ENCODE peak calls at places on chromosomes 2 and 18, in nine cellular contexts. One of them, this sample, is unnamed.

GRCh38 chr2:108115868-108116267 is 123.9 kb upstream of the SULT1C3 start:
- DNase-seq in activated naive CD8-positive, alpha-beta T cell treated with anti-CD3 and anti-CD28 coated beads for 36 hours: no peak
- DNase-seq in GM13976: no peak
- DNase-seq in non-pigmented ciliary epithelial cell: no peak
- DNase-seq in left cardiac atrium: no peak
- DNase-seq in fibroblast of mammary gland: no peak
- DNase-seq in naive B cell: no peak
- DNase-seq in lower lobe of right lung: no peak
- DNase-seq in stimulated activated CD4-positive, alpha-beta T cell treated with anti-CD3 and anti-CD28 coated beads, Interleukin-15, amount 100 ng/mL, for 24 hours: no peak
- DNase-seq in this sample: no peak

GRCh38 chr18:23141022-23141999 is 6.0 kb downstream of the CABLES1 start:
- DNase-seq in activated naive CD8-positive, alpha-beta T cell treated with anti-CD3 and anti-CD28 coated beads for 36 hours: no peak
- DNase-seq in GM13976: no peak
- DNase-seq in non-pigmented ciliary epithelial cell: no peak
- DNase-seq in left cardiac atrium: peak; percentile 64
- DNase-seq in fibroblast of mammary gland: no peak
- DNase-seq in naive B cell: no peak
- DNase-seq in lower lobe of right lung: no peak
- DNase-seq in stimulated activated CD4-positive, alpha-beta T cell treated with anti-CD3 and anti-CD28 coated beads, Interleukin-15, amount 100 ng/mL, for 24 hours: no peak
- DNase-seq in this sample: no peak

GRCh38 chr2:229340086-229340760 is 69.1 kb upstream of the PID1 start:
- DNase-seq in activated naive CD8-positive, alpha-beta T cell treated with anti-CD3 and anti-CD28 coated beads for 36 hours: no peak
- DNase-seq in GM13976: no peak
- DNase-seq in non-pigmented ciliary epithelial cell: no peak
- DNase-seq in left cardiac atrium: no peak
- DNase-seq in fibroblast of mammary gland: peak; percentile 97
- DNase-seq in naive B cell: no peak
- DNase-seq in lower lobe of right lung: no peak
- DNase-seq in stimulated activated CD4-positive, alpha-beta T cell treated with anti-CD3 and anti-CD28 coated beads, Interleukin-15, amount 100 ng/mL, for 24 hours: no peak
- DNase-seq in this sample: no peak

GRCh38 chr2:73987109-73987947 is 2.6 kb downstream of the TET3 start:
- DNase-seq in activated naive CD8-positive, alpha-beta T cell treated with anti-CD3 and anti-CD28 coated beads for 36 hours: peak; percentile 36
- DNase-seq in GM13976: peak; percentile 61
- DNase-seq in non-pigmented ciliary epithelial cell: peak; percentile 13
- DNase-seq in left cardiac atrium: no peak
- DNase-seq in fibroblast of mammary gland: no peak
- DNase-seq in naive B cell: no peak
- DNase-seq in lower lobe of right lung: peak; percentile 74
- DNase-seq in stimulated activated CD4-positive, alpha-beta T cell treated with anti-CD3 and anti-CD28 coated beads, Interleukin-15, amount 100 ng/mL, for 24 hours: peak; percentile 49
- DNase-seq in this sample: peak; percentile 53

GRCh38 chr2:173545364-173545734 is 190.7 kb downstream of the CDCA7 start:
- DNase-seq in activated naive CD8-positive, alpha-beta T cell treated with anti-CD3 and anti-CD28 coated beads for 36 hours: no peak
- DNase-seq in GM13976: no peak
- DNase-seq in non-pigmented ciliary epithelial cell: no peak
- DNase-seq in left cardiac atrium: no peak
- DNase-seq in fibroblast of mammary gland: peak; percentile 67
- DNase-seq in naive B cell: no peak
- DNase-seq in lower lobe of right lung: no peak
- DNase-seq in stimulated activated CD4-positive, alpha-beta T cell treated with anti-CD3 and anti-CD28 coated beads, Interleukin-15, amount 100 ng/mL, for 24 hours: no peak
- DNase-seq in this sample: no peak

GRCh38 chr2:233037078-233037477 is 4.6 kb downstream of the NEU2 start:
- DNase-seq in activated naive CD8-positive, alpha-beta T cell treated with anti-CD3 and anti-CD28 coated beads for 36 hours: no peak
- DNase-seq in GM13976: no peak
- DNase-seq in non-pigmented ciliary epithelial cell: no peak
- DNase-seq in left cardiac atrium: no peak
- DNase-seq in fibroblast of mammary gland: peak; percentile 62
- DNase-seq in naive B cell: no peak
- DNase-seq in lower lobe of right lung: no peak
- DNase-seq in stimulated activated CD4-positive, alpha-beta T cell treated with anti-CD3 and anti-CD28 coated beads, Interleukin-15, amount 100 ng/mL, for 24 hours: no peak
- DNase-seq in this sample: peak; percentile 68

GRCh38 chr2:55223958-55224760 is 7.9 kb downstream of the CLHC1 start:
- DNase-seq in activated naive CD8-positive, alpha-beta T cell treated with anti-CD3 and anti-CD28 coated beads for 36 hours: no peak
- DNase-seq in GM13976: no peak
- DNase-seq in non-pigmented ciliary epithelial cell: no peak
- DNase-seq in left cardiac atrium: no peak
- DNase-seq in fibroblast of mammary gland: no peak
- DNase-seq in naive B cell: no peak
- DNase-seq in lower lobe of right lung: no peak
- DNase-seq in stimulated activated CD4-positive, alpha-beta T cell treated with anti-CD3 and anti-CD28 coated beads, Interleukin-15, amount 100 ng/mL, for 24 hours: no peak
- DNase-seq in this sample: no peak

GRCh38 chr2:50859110-50859509 is 172.8 kb downstream of the NRXN1 start:
- DNase-seq in activated naive CD8-positive, alpha-beta T cell treated with anti-CD3 and anti-CD28 coated beads for 36 hours: no peak
- DNase-seq in GM13976: no peak
- DNase-seq in non-pigmented ciliary epithelial cell: no peak
- DNase-seq in left cardiac atrium: no peak
- DNase-seq in fibroblast of mammary gland: no peak
- DNase-seq in naive B cell: no peak
- DNase-seq in lower lobe of right lung: no peak
- DNase-seq in stimulated activated CD4-positive, alpha-beta T cell treated with anti-CD3 and anti-CD28 coated beads, Interleukin-15, amount 100 ng/mL, for 24 hours: no peak
- DNase-seq in this sample: no peak

GRCh38 chr2:160062283-160063005 is at the start of gene PLA2R1:
- DNase-seq in activated naive CD8-positive, alpha-beta T cell treated with anti-CD3 and anti-CD28 coated beads for 36 hours: peak; percentile 3
- DNase-seq in GM13976: no peak
- DNase-seq in non-pigmented ciliary epithelial cell: no peak
- DNase-seq in left cardiac atrium: peak; percentile 59
- DNase-seq in fibroblast of mammary gland: peak; percentile 30
- DNase-seq in naive B cell: no peak
- DNase-seq in lower lobe of right lung: peak; percentile 57
- DNase-seq in stimulated activated CD4-positive, alpha-beta T cell treated with anti-CD3 and anti-CD28 coated beads, Interleukin-15, amount 100 ng/mL, for 24 hours: peak; percentile 31
- DNase-seq in this sample: peak; percentile 15

GRCh38 chr2:105388971-105389381 is 9.9 kb downstream of the FHL2 start:
- DNase-seq in activated naive CD8-positive, alpha-beta T cell treated with anti-CD3 and anti-CD28 coated beads for 36 hours: no peak
- DNase-seq in GM13976: no peak
- DNase-seq in non-pigmented ciliary epithelial cell: peak; percentile 87
- DNase-seq in left cardiac atrium: no peak
- DNase-seq in fibroblast of mammary gland: peak; percentile 93
- DNase-seq in naive B cell: no peak
- DNase-seq in lower lobe of right lung: no peak
- DNase-seq in stimulated activated CD4-positive, alpha-beta T cell treated with anti-CD3 and anti-CD28 coated beads, Interleukin-15, amount 100 ng/mL, for 24 hours: no peak
- DNase-seq in this sample: peak; percentile 99

GRCh38 chr2:58054264-58054663 is 7.7 kb downstream of the VRK2 start:
- DNase-seq in activated naive CD8-positive, alpha-beta T cell treated with anti-CD3 and anti-CD28 coated beads for 36 hours: no peak
- DNase-seq in GM13976: no peak
- DNase-seq in non-pigmented ciliary epithelial cell: no peak
- DNase-seq in left cardiac atrium: no peak
- DNase-seq in fibroblast of mammary gland: peak; percentile 72
- DNase-seq in naive B cell: no peak
- DNase-seq in lower lobe of right lung: no peak
- DNase-seq in stimulated activated CD4-positive, alpha-beta T cell treated with anti-CD3 and anti-CD28 coated beads, Interleukin-15, amount 100 ng/mL, for 24 hours: no peak
- DNase-seq in this sample: peak; percentile 85

GRCh38 chr18:11149441-11150270 is at the start of gene PIEZO2:
- DNase-seq in activated naive CD8-positive, alpha-beta T cell treated with anti-CD3 and anti-CD28 coated beads for 36 hours: peak; percentile 11
- DNase-seq in GM13976: peak; percentile 96
- DNase-seq in non-pigmented ciliary epithelial cell: no peak
- DNase-seq in left cardiac atrium: peak; percentile 67
- DNase-seq in fibroblast of mammary gland: peak; percentile 12
- DNase-seq in naive B cell: no peak
- DNase-seq in lower lobe of right lung: peak; percentile 55
- DNase-seq in stimulated activated CD4-positive, alpha-beta T cell treated with anti-CD3 and anti-CD28 coated beads, Interleukin-15, amount 100 ng/mL, for 24 hours: peak; percentile 24
- DNase-seq in this sample: peak; percentile 58

GRCh38 chr2:160213511-160213910 is 13.4 kb upstream of the ITGB6 start:
- DNase-seq in activated naive CD8-positive, alpha-beta T cell treated with anti-CD3 and anti-CD28 coated beads for 36 hours: no peak
- DNase-seq in GM13976: no peak
- DNase-seq in non-pigmented ciliary epithelial cell: no peak
- DNase-seq in left cardiac atrium: no peak
- DNase-seq in fibroblast of mammary gland: no peak
- DNase-seq in naive B cell: no peak
- DNase-seq in lower lobe of right lung: no peak
- DNase-seq in stimulated activated CD4-positive, alpha-beta T cell treated with anti-CD3 and anti-CD28 coated beads, Interleukin-15, amount 100 ng/mL, for 24 hours: no peak
- DNase-seq in this sample: no peak

GRCh38 chr2:41717883-41718282 is 329.9 kb upstream of the PKDCC start:
- DNase-seq in activated naive CD8-positive, alpha-beta T cell treated with anti-CD3 and anti-CD28 coated beads for 36 hours: no peak
- DNase-seq in GM13976: no peak
- DNase-seq in non-pigmented ciliary epithelial cell: no peak
- DNase-seq in left cardiac atrium: no peak
- DNase-seq in fibroblast of mammary gland: peak; percentile 27
- DNase-seq in naive B cell: no peak
- DNase-seq in lower lobe of right lung: no peak
- DNase-seq in stimulated activated CD4-positive, alpha-beta T cell treated with anti-CD3 and anti-CD28 coated beads, Interleukin-15, amount 100 ng/mL, for 24 hours: no peak
- DNase-seq in this sample: no peak

GRCh38 chr2:96144481-96145027 is 686 bp downstream of the DUSP2 start:
- DNase-seq in activated naive CD8-positive, alpha-beta T cell treated with anti-CD3 and anti-CD28 coated beads for 36 hours: peak; percentile 57
- DNase-seq in GM13976: no peak
- DNase-seq in non-pigmented ciliary epithelial cell: no peak
- DNase-seq in left cardiac atrium: no peak
- DNase-seq in fibroblast of mammary gland: no peak
- DNase-seq in naive B cell: no peak
- DNase-seq in lower lobe of right lung: peak; percentile 68
- DNase-seq in stimulated activated CD4-positive, alpha-beta T cell treated with anti-CD3 and anti-CD28 coated beads, Interleukin-15, amount 100 ng/mL, for 24 hours: peak; percentile 74
- DNase-seq in this sample: no peak

GRCh38 chr2:29966256-29966655 is 44.9 kb upstream of the ALK start:
- DNase-seq in activated naive CD8-positive, alpha-beta T cell treated with anti-CD3 and anti-CD28 coated beads for 36 hours: no peak
- DNase-seq in GM13976: no peak
- DNase-seq in non-pigmented ciliary epithelial cell: no peak
- DNase-seq in left cardiac atrium: no peak
- DNase-seq in fibroblast of mammary gland: no peak
- DNase-seq in naive B cell: no peak
- DNase-seq in lower lobe of right lung: no peak
- DNase-seq in stimulated activated CD4-positive, alpha-beta T cell treated with anti-CD3 and anti-CD28 coated beads, Interleukin-15, amount 100 ng/mL, for 24 hours: no peak
- DNase-seq in this sample: no peak

GRCh38 chr2:106080955-106081354 is 113.1 kb downstream of the UXS1 start:
- DNase-seq in activated naive CD8-positive, alpha-beta T cell treated with anti-CD3 and anti-CD28 coated beads for 36 hours: no peak
- DNase-seq in GM13976: no peak
- DNase-seq in non-pigmented ciliary epithelial cell: no peak
- DNase-seq in left cardiac atrium: no peak
- DNase-seq in fibroblast of mammary gland: no peak
- DNase-seq in naive B cell: no peak
- DNase-seq in lower lobe of right lung: no peak
- DNase-seq in stimulated activated CD4-positive, alpha-beta T cell treated with anti-CD3 and anti-CD28 coated beads, Interleukin-15, amount 100 ng/mL, for 24 hours: no peak
- DNase-seq in this sample: no peak

GRCh38 chr2:132477962-132478361 is 61.4 kb downstream of the GPR39 start:
- DNase-seq in activated naive CD8-positive, alpha-beta T cell treated with anti-CD3 and anti-CD28 coated beads for 36 hours: no peak
- DNase-seq in GM13976: no peak
- DNase-seq in non-pigmented ciliary epithelial cell: peak; percentile 13
- DNase-seq in left cardiac atrium: no peak
- DNase-seq in fibroblast of mammary gland: peak; percentile 88
- DNase-seq in naive B cell: no peak
- DNase-seq in lower lobe of right lung: no peak
- DNase-seq in stimulated activated CD4-positive, alpha-beta T cell treated with anti-CD3 and anti-CD28 coated beads, Interleukin-15, amount 100 ng/mL, for 24 hours: no peak
- DNase-seq in this sample: no peak

GRCh38 chr2:109195193-109196045 is 66.4 kb downstream of the SH3RF3 start:
- DNase-seq in activated naive CD8-positive, alpha-beta T cell treated with anti-CD3 and anti-CD28 coated beads for 36 hours: no peak
- DNase-seq in GM13976: no peak
- DNase-seq in non-pigmented ciliary epithelial cell: no peak
- DNase-seq in left cardiac atrium: no peak
- DNase-seq in fibroblast of mammary gland: no peak
- DNase-seq in naive B cell: no peak
- DNase-seq in lower lobe of right lung: no peak
- DNase-seq in stimulated activated CD4-positive, alpha-beta T cell treated with anti-CD3 and anti-CD28 coated beads, Interleukin-15, amount 100 ng/mL, for 24 hours: no peak
- DNase-seq in this sample: no peak

GRCh38 chr2:44290271-44290670 is 15.0 kb downstream of the SLC3A1 start:
- DNase-seq in activated naive CD8-positive, alpha-beta T cell treated with anti-CD3 and anti-CD28 coated beads for 36 hours: no peak
- DNase-seq in GM13976: no peak
- DNase-seq in non-pigmented ciliary epithelial cell: peak; percentile 60
- DNase-seq in left cardiac atrium: no peak
- DNase-seq in fibroblast of mammary gland: peak; percentile 74
- DNase-seq in naive B cell: no peak
- DNase-seq in lower lobe of right lung: no peak
- DNase-seq in stimulated activated CD4-positive, alpha-beta T cell treated with anti-CD3 and anti-CD28 coated beads, Interleukin-15, amount 100 ng/mL, for 24 hours: no peak
- DNase-seq in this sample: peak; percentile 93

GRCh38 chr2:97911210-97911921 is 84.4 kb downstream of the TMEM131 start:
- DNase-seq in activated naive CD8-positive, alpha-beta T cell treated with anti-CD3 and anti-CD28 coated beads for 36 hours: no peak
- DNase-seq in GM13976: peak; percentile 19
- DNase-seq in non-pigmented ciliary epithelial cell: peak; percentile 30
- DNase-seq in left cardiac atrium: no peak
- DNase-seq in fibroblast of mammary gland: peak; percentile 60
- DNase-seq in naive B cell: peak; percentile 39
- DNase-seq in lower lobe of right lung: no peak
- DNase-seq in stimulated activated CD4-positive, alpha-beta T cell treated with anti-CD3 and anti-CD28 coated beads, Interleukin-15, amount 100 ng/mL, for 24 hours: no peak
- DNase-seq in this sample: peak; percentile 83

GRCh38 chr18:78542204-78542603 is 437.4 kb upstream of the SALL3 start:
- DNase-seq in activated naive CD8-positive, alpha-beta T cell treated with anti-CD3 and anti-CD28 coated beads for 36 hours: no peak
- DNase-seq in GM13976: no peak
- DNase-seq in non-pigmented ciliary epithelial cell: no peak
- DNase-seq in left cardiac atrium: peak; percentile 82
- DNase-seq in fibroblast of mammary gland: no peak
- DNase-seq in naive B cell: no peak
- DNase-seq in lower lobe of right lung: peak; percentile 92
- DNase-seq in stimulated activated CD4-positive, alpha-beta T cell treated with anti-CD3 and anti-CD28 coated beads, Interleukin-15, amount 100 ng/mL, for 24 hours: no peak
- DNase-seq in this sample: no peak

GRCh38 chr2:200421270-200421669 is 88.6 kb downstream of the KCTD18 start:
- DNase-seq in activated naive CD8-positive, alpha-beta T cell treated with anti-CD3 and anti-CD28 coated beads for 36 hours: no peak
- DNase-seq in GM13976: no peak
- DNase-seq in non-pigmented ciliary epithelial cell: no peak
- DNase-seq in left cardiac atrium: no peak
- DNase-seq in fibroblast of mammary gland: no peak
- DNase-seq in naive B cell: no peak
- DNase-seq in lower lobe of right lung: no peak
- DNase-seq in stimulated activated CD4-positive, alpha-beta T cell treated with anti-CD3 and anti-CD28 coated beads, Interleukin-15, amount 100 ng/mL, for 24 hours: no peak
- DNase-seq in this sample: no peak

GRCh38 chr18:54926593-54927297 is 32.5 kb downstream of the CCDC68 start:
- DNase-seq in activated naive CD8-positive, alpha-beta T cell treated with anti-CD3 and anti-CD28 coated beads for 36 hours: no peak
- DNase-seq in GM13976: no peak
- DNase-seq in non-pigmented ciliary epithelial cell: no peak
- DNase-seq in left cardiac atrium: no peak
- DNase-seq in fibroblast of mammary gland: peak; percentile 35
- DNase-seq in naive B cell: no peak
- DNase-seq in lower lobe of right lung: no peak
- DNase-seq in stimulated activated CD4-positive, alpha-beta T cell treated with anti-CD3 and anti-CD28 coated beads, Interleukin-15, amount 100 ng/mL, for 24 hours: no peak
- DNase-seq in this sample: peak; percentile 89

GRCh38 chr2:157254041-157254440 is 3.5 kb upstream of the GALNT5 start:
- DNase-seq in activated naive CD8-positive, alpha-beta T cell treated with anti-CD3 and anti-CD28 coated beads for 36 hours: no peak
- DNase-seq in GM13976: no peak
- DNase-seq in non-pigmented ciliary epithelial cell: no peak
- DNase-seq in left cardiac atrium: no peak
- DNase-seq in fibroblast of mammary gland: peak; percentile 85
- DNase-seq in naive B cell: no peak
- DNase-seq in lower lobe of right lung: no peak
- DNase-seq in stimulated activated CD4-positive, alpha-beta T cell treated with anti-CD3 and anti-CD28 coated beads, Interleukin-15, amount 100 ng/mL, for 24 hours: no peak
- DNase-seq in this sample: no peak

GRCh38 chr2:58376592-58376991 is 135.5 kb upstream of the FANCL start:
- DNase-seq in activated naive CD8-positive, alpha-beta T cell treated with anti-CD3 and anti-CD28 coated beads for 36 hours: no peak
- DNase-seq in GM13976: no peak
- DNase-seq in non-pigmented ciliary epithelial cell: no peak
- DNase-seq in left cardiac atrium: no peak
- DNase-seq in fibroblast of mammary gland: peak; percentile 24
- DNase-seq in naive B cell: no peak
- DNase-seq in lower lobe of right lung: no peak
- DNase-seq in stimulated activated CD4-positive, alpha-beta T cell treated with anti-CD3 and anti-CD28 coated beads, Interleukin-15, amount 100 ng/mL, for 24 hours: no peak
- DNase-seq in this sample: no peak

GRCh38 chr2:30382995-30383394 is 64.1 kb upstream of the LCLAT1 start:
- DNase-seq in activated naive CD8-positive, alpha-beta T cell treated with anti-CD3 and anti-CD28 coated beads for 36 hours: no peak
- DNase-seq in GM13976: no peak
- DNase-seq in non-pigmented ciliary epithelial cell: no peak
- DNase-seq in left cardiac atrium: no peak
- DNase-seq in fibroblast of mammary gland: no peak
- DNase-seq in naive B cell: no peak
- DNase-seq in lower lobe of right lung: no peak
- DNase-seq in stimulated activated CD4-positive, alpha-beta T cell treated with anti-CD3 and anti-CD28 coated beads, Interleukin-15, amount 100 ng/mL, for 24 hours: no peak
- DNase-seq in this sample: no peak

GRCh38 chr2:78928502-78928901 is 97.0 kb upstream of the REG3G start:
- DNase-seq in activated naive CD8-positive, alpha-beta T cell treated with anti-CD3 and anti-CD28 coated beads for 36 hours: no peak
- DNase-seq in GM13976: no peak
- DNase-seq in non-pigmented ciliary epithelial cell: no peak
- DNase-seq in left cardiac atrium: no peak
- DNase-seq in fibroblast of mammary gland: no peak
- DNase-seq in naive B cell: no peak
- DNase-seq in lower lobe of right lung: no peak
- DNase-seq in stimulated activated CD4-positive, alpha-beta T cell treated with anti-CD3 and anti-CD28 coated beads, Interleukin-15, amount 100 ng/mL, for 24 hours: no peak
- DNase-seq in this sample: no peak

GRCh38 chr2:232960862-232961261 is 52.2 kb downstream of the NGEF start:
- DNase-seq in activated naive CD8-positive, alpha-beta T cell treated with anti-CD3 and anti-CD28 coated beads for 36 hours: no peak
- DNase-seq in GM13976: no peak
- DNase-seq in non-pigmented ciliary epithelial cell: no peak
- DNase-seq in left cardiac atrium: no peak
- DNase-seq in fibroblast of mammary gland: no peak
- DNase-seq in naive B cell: no peak
- DNase-seq in lower lobe of right lung: no peak
- DNase-seq in stimulated activated CD4-positive, alpha-beta T cell treated with anti-CD3 and anti-CD28 coated beads, Interleukin-15, amount 100 ng/mL, for 24 hours: no peak
- DNase-seq in this sample: no peak

GRCh38 chr2:152491139-152491472 is 156.1 kb downstream of the FMNL2 start:
- DNase-seq in activated naive CD8-positive, alpha-beta T cell treated with anti-CD3 and anti-CD28 coated beads for 36 hours: no peak
- DNase-seq in GM13976: no peak
- DNase-seq in non-pigmented ciliary epithelial cell: no peak
- DNase-seq in left cardiac atrium: peak; percentile 53
- DNase-seq in fibroblast of mammary gland: peak; percentile 27
- DNase-seq in naive B cell: no peak
- DNase-seq in lower lobe of right lung: no peak
- DNase-seq in stimulated activated CD4-positive, alpha-beta T cell treated with anti-CD3 and anti-CD28 coated beads, Interleukin-15, amount 100 ng/mL, for 24 hours: no peak
- DNase-seq in this sample: no peak

GRCh38 chr18:11955299-11956029 is 25.8 kb upstream of the IMPA2 start:
- DNase-seq in activated naive CD8-positive, alpha-beta T cell treated with anti-CD3 and anti-CD28 coated beads for 36 hours: no peak
- DNase-seq in GM13976: no peak
- DNase-seq in non-pigmented ciliary epithelial cell: peak; percentile 75
- DNase-seq in left cardiac atrium: peak; percentile 59
- DNase-seq in fibroblast of mammary gland: peak; percentile 95
- DNase-seq in naive B cell: no peak
- DNase-seq in lower lobe of right lung: peak; percentile 73
- DNase-seq in stimulated activated CD4-positive, alpha-beta T cell treated with anti-CD3 and anti-CD28 coated beads, Interleukin-15, amount 100 ng/mL, for 24 hours: no peak
- DNase-seq in this sample: peak; percentile 81

This sample was measured in amniotic epithelial cell.